ENCODE peak calls at places on chromosome 10, in ten cellular contexts. X is kidney, H is lower lobe of right lung, J is epithelial cell of esophagus, B is MCF 10A, G is fibroblast of lung, Z is bronchial epithelial cell, M is IMR-90, W is A549, N is CD14-positive monocyte. U is an unnamed sample.

GRCh38 chr10:62811159-62811875 is 4.8 kb downstream of the EGR2 start:
- DNase-seq in H (no peak), Z (no peak), G (no peak), J (no peak), X (no peak), B (no peak), W (no peak), M (no peak), N (no peak), U (no peak)

GRCh38 chr10:91575044-91575610 is 57.7 kb downstream of the PPP1R3C start:
- DNase-seq in Z (no peak), G (no peak), M (no peak), H (no peak), X (no peak), B (no peak), W (no peak), J (no peak), N (no peak), U (no peak)

GRCh38 chr10:61752111-61753011 is 89.6 kb downstream of the CABCOCO1 start:
- DNase-seq in W (no peak), J (peak), Z (peak), M (peak), N (no peak), G (peak), X (no peak), H (no peak), B (peak), U (no peak)

GRCh38 chr10:20274580-20274979 is 458.3 kb downstream of the PLXDC2 start:
- DNase-seq in X (no peak), H (no peak), M (no peak), B (peak), W (no peak), Z (peak), N (no peak), J (peak), G (no peak), U (no peak)

GRCh38 chr10:116796910-116797513 is 52.3 kb upstream of the ENO4 start:
- DNase-seq in M (peak), X (peak), H (peak), J (peak), N (no peak), Z (peak), B (peak), W (peak), G (peak), U (peak)

GRCh38 chr10:10599994-10600393 is 417.7 kb upstream of the CELF2 start:
- DNase-seq in X (no peak), M (no peak), G (no peak), H (no peak), N (no peak), Z (no peak), B (no peak), J (no peak), W (no peak), U (no peak)

GRCh38 chr10:91604462-91604935 is 28.4 kb downstream of the PPP1R3C start:
- DNase-seq in B (no peak), Z (no peak), M (no peak), H (no peak), J (no peak), N (no peak), X (no peak), W (no peak), G (peak), U (no peak)

GRCh38 chr10:16030562-16030961 is 170.3 kb upstream of the MINDY3 start:
- DNase-seq in H (no peak), M (no peak), N (no peak), W (no peak), G (no peak), J (no peak), Z (no peak), X (no peak), B (no peak), U (no peak)

GRCh38 chr10:124450010-124450782 is at the start of gene NKX1-2:
- DNase-seq in W (no peak), G (no peak), Z (no peak), N (no peak), M (no peak), X (no peak), H (no peak), J (no peak), B (no peak), U (no peak)

GRCh38 chr10:31912289-31912688 is 16.3 kb downstream of the ARHGAP12 start:
- DNase-seq in W (no peak), J (peak), B (peak), Z (peak), N (no peak), X (no peak), M (peak), H (no peak), G (peak), U (no peak)

GRCh38 chr10:60367014-60367413 is 22.7 kb downstream of the ANK3 start:
- DNase-seq in W (no peak), N (no peak), H (no peak), M (no peak), J (no peak), B (no peak), Z (no peak), G (peak), X (no peak), U (no peak)

GRCh38 chr10:28219241-28219640 is 83.6 kb downstream of the MPP7 start:
- DNase-seq in N (no peak), G (peak), W (no peak), H (no peak), M (peak), X (no peak), Z (no peak), J (no peak), B (no peak), U (no peak)

GRCh38 chr10:119398996-119399395 is 143.5 kb downstream of the RGS10 start:
- DNase-seq in X (no peak), J (no peak), G (no peak), B (no peak), H (no peak), Z (no peak), M (peak), W (no peak), N (no peak), U (no peak)

GRCh38 chr10:4407783-4408182 is 418.2 kb upstream of the AKR1E2 start:
- DNase-seq in N (no peak), M (peak), J (peak), G (peak), H (no peak), B (peak), Z (peak), W (no peak), X (no peak), U (no peak)

GRCh38 chr10:26700884-26701630 is 3.6 kb downstream of the PDSS1 start:
- DNase-seq in H (no peak), Z (no peak), X (no peak), N (no peak), M (no peak), W (no peak), J (no peak), B (no peak), G (no peak), U (no peak)

GRCh38 chr10:61500460-61500859 is 47.3 kb upstream of the TMEM26 start:
- DNase-seq in H (no peak), J (no peak), B (no peak), N (no peak), M (no peak), G (no peak), Z (no peak), X (no peak), W (no peak), U (no peak)

GRCh38 chr10:119896937-119897336 is 4.4 kb downstream of the SEC23IP start:
- DNase-seq in G (no peak), N (no peak), X (peak), B (peak), H (peak), Z (peak), W (no peak), M (no peak), J (peak), U (no peak)

GRCh38 chr10:108060246-108060645 is 895.7 kb upstream of the SORCS1 start:
- DNase-seq in B (peak), G (no peak), N (no peak), H (no peak), W (no peak), Z (peak), M (no peak), X (no peak), J (peak), U (no peak)

GRCh38 chr10:35607475-35608316 is 2.6 kb downstream of the GJD4 start:
- DNase-seq in G (peak), J (peak), H (peak), W (no peak), X (peak), M (no peak), B (no peak), N (no peak), Z (no peak), U (no peak)

GRCh38 chr10:121216721-121217181 is 365.6 kb downstream of the WDR11 start:
- DNase-seq in W (no peak), Z (no peak), N (no peak), G (no peak), J (no peak), H (no peak), M (no peak), B (no peak), X (no peak), U (no peak)

GRCh38 chr10:98074315-98074911 is 44.0 kb upstream of the CRTAC1 start:
- DNase-seq in N (no peak), X (no peak), W (no peak), M (peak), B (peak), H (no peak), G (peak), Z (peak), J (peak), U (no peak)

GRCh38 chr10:93199221-93199681 is 125.6 kb downstream of the CYP26A1 start:
- DNase-seq in N (peak), Z (peak), G (peak), W (no peak), H (peak), X (peak), M (peak), B (peak), J (peak), U (no peak)

GRCh38 chr10:59382831-59383295 is 20.5 kb upstream of the FAM13C start:
- DNase-seq in X (no peak), Z (no peak), N (no peak), W (no peak), J (no peak), B (no peak), M (peak), H (no peak), G (peak), U (peak)

GRCh38 chr10:127570036-127570435 is 20.9 kb downstream of the NPS start:
- DNase-seq in B (no peak), N (no peak), H (no peak), J (no peak), X (no peak), M (no peak), Z (no peak), G (no peak), W (no peak), U (no peak)

GRCh38 chr10:43965033-43965917 is 316.6 kb upstream of the ZNF32 start:
- DNase-seq in M (peak), N (no peak), H (no peak), Z (no peak), W (no peak), J (no peak), X (no peak), G (peak), B (peak), U (peak)

GRCh38 chr10:43219848-43220247 is 47.0 kb downstream of the RASGEF1A start:
- DNase-seq in N (peak), B (no peak), G (no peak), W (no peak), M (no peak), J (no peak), H (peak), X (peak), Z (no peak), U (no peak)

GRCh38 chr10:46255696-46256355 is 31.0 kb upstream of the ANTXRL start:
- DNase-seq in G (peak), W (peak), H (peak), Z (peak), M (peak), J (peak), N (no peak), B (peak), X (no peak), U (no peak)

GRCh38 chr10:70274643-70275042 is 9.2 kb downstream of the NPFFR1 start:
- DNase-seq in W (no peak), M (peak), J (no peak), X (no peak), H (no peak), Z (no peak), G (peak), N (no peak), B (no peak), U (peak)

GRCh38 chr10:15346440-15347141 is 24.5 kb downstream of the FAM171A1 start:
- DNase-seq in H (no peak), M (peak), B (no peak), N (no peak), J (no peak), X (no peak), W (no peak), Z (no peak), G (peak), U (no peak)

GRCh38 chr10:84424731-84425165 is 96.4 kb downstream of the CCSER2 start:
- DNase-seq in N (no peak), X (peak), G (peak), M (peak), J (peak), H (peak), Z (peak), B (peak), W (no peak), U (peak)

GRCh38 chr10:102431452-102432124 is 786 bp downstream of the CUEDC2 start:
- DNase-seq in G (peak), N (no peak), X (no peak), Z (no peak), B (peak), J (no peak), W (no peak), M (no peak), H (no peak), U (no peak)

GRCh38 chr10:1344408-1344807 is 288.2 kb downstream of the WDR37 start:
- DNase-seq in H (no peak), M (no peak), G (no peak), X (no peak), N (no peak), J (no peak), Z (no peak), B (no peak), W (no peak), U (no peak)

GRCh38 chr10:126097558-126098215 is 201.3 kb downstream of the FANK1 start:
- DNase-seq in M (no peak), J (no peak), H (no peak), B (peak), W (no peak), Z (no peak), G (no peak), X (no peak), N (no peak), U (no peak)
- TF ChIP-seq CTCF in M (peak), J (no peak), H (no peak), B (no peak), W (peak), Z (peak), G (no peak), X (peak), N (no peak), U (no peak)

GRCh38 chr10:17290226-17290625 is 62.2 kb downstream of the VIM start:
- DNase-seq in X (no peak), G (peak), N (no peak), Z (peak), J (peak), M (peak), W (no peak), B (peak), H (no peak), U (no peak)
- TF ChIP-seq CTCF in X (peak), G (peak), N (no peak), Z (peak), J (peak), M (peak), W (peak), B (peak), H (peak), U (peak)

GRCh38 chr10:132541601-132542011 is 4.0 kb downstream of the INPP5A start:
- DNase-seq in W (no peak), M (no peak), N (no peak), J (peak), B (no peak), H (no peak), G (no peak), Z (peak), X (no peak), U (no peak)

GRCh38 chr10:132539431-132539839 is 1.8 kb downstream of the INPP5A start:
- DNase-seq in H (peak), N (peak), M (no peak), W (no peak), X (peak), B (no peak), Z (no peak), G (peak), J (no peak), U (no peak)

GRCh38 chr10:132539894-132540293 is 2.3 kb downstream of the INPP5A start:
- DNase-seq in X (no peak), B (no peak), Z (peak), J (peak), W (no peak), M (peak), G (peak), H (no peak), N (no peak), U (no peak)

GRCh38 chr10:132541129-132541528 is 3.5 kb downstream of the INPP5A start:
- DNase-seq in B (no peak), N (no peak), Z (no peak), H (no peak), J (no peak), W (no peak), X (peak), G (no peak), M (no peak), U (no peak)

DNA sequence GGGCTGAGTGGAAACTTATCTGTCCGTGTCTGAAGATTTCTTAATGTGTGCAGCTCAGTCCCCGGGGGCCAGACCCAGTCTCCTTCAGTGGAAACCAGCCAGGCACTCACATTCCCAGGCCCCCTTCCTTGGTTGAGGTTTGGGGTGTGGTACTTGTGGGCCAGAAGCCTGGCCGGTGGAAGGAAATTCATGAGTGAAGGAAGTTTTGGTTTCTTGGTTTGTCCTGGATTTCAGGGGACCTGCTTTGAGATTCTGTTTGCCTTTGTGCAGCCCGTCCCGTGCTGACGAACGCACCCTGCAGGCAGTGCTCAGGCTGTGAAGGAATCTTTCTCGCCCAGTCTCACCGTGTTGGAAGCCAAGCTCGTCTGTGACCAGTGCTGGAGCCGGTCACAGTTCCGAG is 2.9 kb downstream of the INPP5A start:
- DNase-seq in G (peak), W (no peak), X (peak), H (peak), B (no peak), J (peak), N (peak), Z (peak), M (peak), U (no peak)
- TF ChIP-seq CTCF in G (peak), W (no peak), X (peak), H (no peak), B (no peak), J (peak), N (no peak), Z (peak), M (peak), U (peak)

GRCh38 chr10:76035010-76035727 is 603.7 kb downstream of the LRMDA start:
- DNase-seq in X (no peak), J (no peak), H (no peak), W (no peak), B (no peak), M (no peak), G (peak), Z (no peak), N (no peak), U (no peak)

GRCh38 chr10:76032442-76033039 is 601.1 kb downstream of the LRMDA start:
- DNase-seq in G (no peak), M (no peak), N (no peak), B (no peak), Z (no peak), J (no peak), H (no peak), W (no peak), X (no peak), U (no peak)

GRCh38 chr10:76031769-76032441 is 600.5 kb downstream of the LRMDA start:
- DNase-seq in X (no peak), B (no peak), H (no peak), W (no peak), J (no peak), N (no peak), M (no peak), G (no peak), Z (no peak), U (no peak)

GRCh38 chr10:76034236-76035009 is 603.0 kb downstream of the LRMDA start:
- DNase-seq in X (no peak), M (no peak), N (no peak), B (no peak), Z (no peak), H (no peak), J (no peak), W (no peak), G (no peak), U (no peak)

GRCh38 chr10:76033457-76034196 is 602.2 kb downstream of the LRMDA start:
- DNase-seq in N (no peak), M (peak), B (no peak), Z (peak), X (no peak), W (peak), G (peak), H (no peak), J (peak), U (peak)
- TF ChIP-seq CTCF in N (no peak), M (no peak), B (no peak), Z (peak), X (peak), W (no peak), G (peak), H (peak), J (peak), U (peak)

GRCh38 chr10:132274581-132274980 is 33.2 kb downstream of the STK32C start:
- DNase-seq in N (no peak), Z (no peak), J (no peak), W (no peak), H (no peak), X (peak), G (no peak), B (no peak), M (no peak), U (no peak)
- TF ChIP-seq CTCF in N (no peak), Z (no peak), J (no peak), W (no peak), H (no peak), X (no peak), G (no peak), B (no peak), M (no peak), U (no peak)

GRCh38 chr10:125739994-125740679 is 20.6 kb downstream of the EDRF1 start:
- DNase-seq in M (no peak), J (no peak), W (no peak), Z (no peak), G (no peak), X (no peak), N (no peak), B (no peak), H (no peak), U (no peak)

GRCh38 chr10:125747417-125747816 is 27.9 kb downstream of the EDRF1 start:
- DNase-seq in N (no peak), G (no peak), W (no peak), M (no peak), B (no peak), X (no peak), Z (no peak), H (no peak), J (no peak), U (no peak)

DNA sequence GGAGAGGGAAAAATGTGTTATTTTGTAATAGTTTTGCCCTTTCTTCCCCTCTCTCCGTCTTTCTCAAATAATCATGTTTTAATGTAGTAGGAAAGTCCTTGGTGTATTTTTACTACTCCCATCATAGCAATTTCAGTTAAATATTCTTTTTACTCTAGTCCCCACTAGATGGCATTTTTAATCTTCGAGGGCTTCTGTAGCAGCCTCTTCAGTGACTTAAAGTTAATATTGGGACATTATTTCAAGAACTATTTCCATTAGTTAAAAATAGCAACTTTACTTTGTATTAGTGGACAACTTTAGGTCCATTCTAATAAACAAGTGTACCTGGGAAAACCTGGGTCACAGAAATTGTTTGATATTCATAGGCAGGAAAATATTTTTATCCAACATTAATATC is 23.0 kb downstream of the EDRF1 start:
- DNase-seq in B (no peak), G (no peak), J (no peak), W (no peak), X (no peak), M (no peak), N (no peak), Z (peak), H (no peak), U (no peak)
- TF ChIP-seq CTCF in B (no peak), G (peak), J (no peak), W (peak), X (no peak), M (peak), N (no peak), Z (no peak), H (no peak), U (no peak)